ENCODE peak calls at places on chromosome 12, in eight cellular contexts. K is foreskin fibroblast; G is dorsolateral prefrontal cortex; M is EL; V is stimulated activated CD8-positive, alpha-beta memory T cell treated with anti-CD3 and anti-CD28 coated beads, Interleukin-15, amount 100 ng/mL, for 24 hours; F is activated CD4-positive, alpha-beta T cell treated with anti-CD3 and anti-CD28 coated beads, Interleukin-2, amount 10 ng/mL, durations not matched to agents 7 days and 5 days; O is osteocyte; N is non-pigmented ciliary epithelial cell. W is an unnamed sample.

GRCh38 chr12:57127101-57127709 is 1.1 kb upstream of the LRP1 start:
- DNase-seq in K (peak), G (peak), M (peak), V (no peak), F (peak), O (no peak), N (no peak), W (no peak)

GRCh38 chr12:127300753-127301152 is 966.2 kb upstream of the TMEM132C start:
- DNase-seq in K (no peak), G (no peak), M (no peak), V (no peak), F (no peak), O (peak), N (no peak), W (no peak)

GRCh38 chr12:124821252-124822200 is 42.1 kb downstream of the SCARB1 start:
- DNase-seq in K (no peak), G (no peak), M (no peak), V (no peak), F (no peak), O (no peak), N (no peak), W (no peak)

GRCh38 chr12:98352835-98353234 is 162.6 kb upstream of the TMPO start:
- DNase-seq in K (no peak), G (no peak), M (no peak), V (no peak), F (no peak), O (no peak), N (no peak), W (no peak)

GRCh38 chr12:48194780-48195179 is 8.3 kb downstream of the OR10AD1 start:
- DNase-seq in K (peak), G (no peak), M (peak), V (no peak), F (no peak), O (no peak), N (no peak), W (no peak)

GRCh38 chr12:123069436-123070266 is 81.2 kb downstream of the PITPNM2 start:
- DNase-seq in K (no peak), G (no peak), M (no peak), V (no peak), F (no peak), O (no peak), N (no peak), W (no peak)

GRCh38 chr12:20483776-20484175 is 115.4 kb downstream of the PDE3A start:
- DNase-seq in K (peak), G (no peak), M (no peak), V (no peak), F (no peak), O (no peak), N (no peak), W (no peak)

GRCh38 chr12:30025317-30025716 is 241.6 kb upstream of the TMTC1 start:
- DNase-seq in K (no peak), G (no peak), M (peak), V (no peak), F (no peak), O (no peak), N (no peak), W (no peak)

GRCh38 chr12:116662612-116663144 is 75.2 kb downstream of the SPRING1 start:
- DNase-seq in K (peak), G (no peak), M (peak), V (no peak), F (no peak), O (no peak), N (no peak), W (peak)

GRCh38 chr12:132284071-132284492 is 45.3 kb downstream of the GALNT9 start:
- DNase-seq in K (peak), G (no peak), M (no peak), V (no peak), F (no peak), O (no peak), N (peak), W (no peak)

GRCh38 chr12:43969882-43970281 is 134.0 kb downstream of the TMEM117 start:
- DNase-seq in K (peak), G (no peak), M (peak), V (no peak), F (no peak), O (no peak), N (peak), W (no peak)

GRCh38 chr12:8499616-8500015 is 13.7 kb upstream of the CLEC4D start:
- DNase-seq in K (no peak), G (no peak), M (no peak), V (no peak), F (no peak), O (no peak), N (no peak), W (no peak)

GRCh38 chr12:112574896-112575558 is 156.3 kb downstream of the PTPN11 start:
- DNase-seq in K (no peak), G (no peak), M (no peak), V (no peak), F (no peak), O (no peak), N (no peak), W (no peak)

GRCh38 chr12:65756956-65757511 is 67.2 kb upstream of the HMGA2 start:
- DNase-seq in K (peak), G (no peak), M (peak), V (no peak), F (no peak), O (no peak), N (no peak), W (no peak)

GRCh38 chr12:5648692-5649338 is 216.9 kb downstream of the NTF3 start:
- DNase-seq in K (peak), G (no peak), M (peak), V (no peak), F (no peak), O (no peak), N (no peak), W (no peak)

GRCh38 chr12:102957339-102958050 is at the start of gene ASCL1:
- DNase-seq in K (peak), G (no peak), M (peak), V (no peak), F (no peak), O (no peak), N (no peak), W (no peak)

GRCh38 chr12:2248901-2249381 is 196.2 kb downstream of the CACNA1C start:
- DNase-seq in K (peak), G (no peak), M (peak), V (no peak), F (no peak), O (no peak), N (no peak), W (no peak)

GRCh38 chr12:53425515-53426150 is 2.0 kb downstream of the AMHR2 start:
- DNase-seq in K (no peak), G (no peak), M (no peak), V (no peak), F (no peak), O (no peak), N (no peak), W (no peak)